ENCODE peak calls at places on chromosomes 7 and 10, in four cellular contexts. C, T, E and X are unnamed samples.

GRCh38 chr7:130021105-130021834 is 29.9 kb downstream of the ZC3HC1 start:
- DNase-seq in E (no peak), T (no peak), C (no peak), X (no peak)

GRCh38 chr7:83162402-83163256 is at the start of gene PCLO:
- DNase-seq in T (peak), C (no peak), E (peak), X (peak)

GRCh38 chr7:149286811-149287400 is 24.9 kb downstream of the ZNF783 start:
- DNase-seq in E (no peak), T (no peak), C (no peak), X (no peak)

GRCh38 chr7:28708458-28708951 is 249.6 kb downstream of the TRIL start:
- DNase-seq in C (no peak), E (no peak), T (peak), X (no peak)

GRCh38 chr7:39085590-39086049 is 107.9 kb downstream of the POU6F2 start:
- DNase-seq in T (peak), C (no peak), E (no peak), X (no peak)

GRCh38 chr10:87973635-87974034 is 110.2 kb downstream of the PTEN start:
- DNase-seq in E (no peak), C (no peak), T (no peak), X (no peak)

GRCh38 chr7:116180302-116180701 is 30.0 kb upstream of the TES start:
- DNase-seq in T (no peak), C (peak), E (peak), X (peak)

GRCh38 chr10:113047605-113047962 is 97.5 kb downstream of the TCF7L2 start:
- DNase-seq in C (no peak), T (no peak), E (no peak), X (no peak)

GRCh38 chr7:1738956-1739355 is 68.9 kb downstream of the ELFN1 start:
- DNase-seq in C (no peak), T (no peak), E (no peak), X (no peak)

GRCh38 chr7:141145630-141145982 is 71.7 kb downstream of the TMEM178B start:
- DNase-seq in E (no peak), T (no peak), C (no peak), X (no peak)

GRCh38 chr7:159092701-159093121 is 52.0 kb downstream of the VIPR2 start:
- DNase-seq in C (no peak), T (no peak), E (no peak), X (no peak)

GRCh38 chr7:2812831-2813230 is 31.3 kb downstream of the GNA12 start:
- DNase-seq in T (no peak), E (no peak), C (no peak), X (no peak)

GRCh38 chr10:43399911-43400310 is 9.1 kb downstream of the HNRNPF start:
- DNase-seq in T (no peak), C (no peak), E (no peak), X (no peak)

GRCh38 chr10:3350790-3351364 is 178.3 kb upstream of the PITRM1 start:
- DNase-seq in C (no peak), T (no peak), E (no peak), X (no peak)

GRCh38 chr7:148191391-148192076 is 399.0 kb upstream of the C7orf33 start:
- DNase-seq in T (no peak), C (no peak), E (no peak), X (no peak)

GRCh38 chr10:115774721-115775120 is 498.3 kb downstream of the GFRA1 start:
- DNase-seq in C (no peak), T (no peak), E (no peak), X (no peak)

GRCh38 chr7:2217716-2218443 is 14.9 kb downstream of the MAD1L1 start:
- DNase-seq in C (no peak), E (no peak), T (no peak), X (no peak)

GRCh38 chr10:125037145-125037544 is 95.2 kb downstream of the ZRANB1 start:
- DNase-seq in T (no peak), C (no peak), E (peak), X (peak)

GRCh38 chr10:62258926-62259325 is 9.7 kb downstream of the RTKN2 start:
- DNase-seq in T (no peak), E (no peak), C (no peak), X (no peak)

GRCh38 chr10:37821237-37821636 is 36.2 kb downstream of the ZNF248 start:
- DNase-seq in C (no peak), T (no peak), E (peak), X (no peak)

GRCh38 chr10:5736591-5736990 is 52.0 kb downstream of the TASOR2 start:
- DNase-seq in E (no peak), C (no peak), T (no peak), X (no peak)

GRCh38 chr7:28759373-28760013 is 198.6 kb downstream of the TRIL start:
- DNase-seq in T (no peak), C (no peak), E (no peak), X (no peak)

GRCh38 chr10:114956466-114956865 is 18.5 kb downstream of the TRUB1 start:
- DNase-seq in C (no peak), T (no peak), E (no peak), X (no peak)

GRCh38 chr10:78038105-78038504 is 4.4 kb downstream of the RPS24 start:
- DNase-seq in T (no peak), E (no peak), C (no peak), X (no peak)

DNA sequence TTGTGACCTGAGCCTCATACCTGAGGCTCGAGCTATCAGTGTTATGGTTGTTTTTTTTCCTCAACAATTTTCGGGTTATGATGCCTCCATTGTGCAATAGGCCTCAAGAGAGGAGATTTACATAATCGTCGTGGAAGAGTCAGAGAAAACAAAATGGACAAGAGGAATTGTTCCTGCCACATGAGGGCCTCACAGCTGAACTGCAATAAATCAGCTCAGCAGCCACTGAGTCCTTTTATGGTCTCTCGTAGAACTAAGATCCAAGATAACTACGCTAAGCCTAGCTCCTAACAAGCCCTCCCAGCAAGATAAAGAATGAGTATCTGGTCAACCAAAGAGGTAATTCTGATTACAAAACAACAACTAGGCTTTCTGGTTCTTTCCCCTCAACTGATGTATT is 336.8 kb downstream of the WDR11 start:
- DNase-seq in T (no peak), E (no peak), C (no peak), X (no peak)
- TF ChIP-seq HMGXB4 in T (no peak), E (no peak), C (no peak), X (no peak)

DNA sequence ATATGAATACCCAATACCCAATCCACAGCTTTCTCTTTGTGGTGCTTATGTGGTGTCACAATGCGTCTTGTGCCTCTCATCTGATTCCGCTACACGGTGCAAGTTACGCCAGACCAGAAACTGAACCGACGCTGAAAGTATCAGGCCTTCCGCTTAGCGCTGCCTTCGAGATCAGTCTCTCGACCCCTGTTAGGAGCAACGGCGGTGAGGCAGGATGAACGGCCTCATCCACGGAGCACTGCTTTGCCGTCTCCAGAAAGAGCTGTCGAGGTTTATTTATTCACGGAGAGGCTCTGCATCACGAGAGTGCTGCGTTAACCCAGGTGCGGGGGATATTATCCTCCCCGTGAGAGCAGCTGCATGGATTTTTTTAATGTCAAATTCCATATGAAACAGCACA is 464.3 kb downstream of the DNAJB6 start:
- DNase-seq in T (no peak), C (no peak), E (no peak), X (no peak)
- TF ChIP-seq HMGXB4 in T (no peak), C (no peak), E (no peak), X (no peak)

GRCh38 chr7:125030756-125031387 is 101.2 kb upstream of the POT1 start:
- DNase-seq in E (no peak), C (no peak), T (no peak), X (no peak)

GRCh38 chr7:125033506-125033905 is 103.9 kb upstream of the POT1 start:
- DNase-seq in E (no peak), T (peak), C (peak), X (peak)

GRCh38 chr7:125032943-125033342 is 103.3 kb upstream of the POT1 start:
- DNase-seq in E (no peak), T (no peak), C (no peak), X (no peak)
- TF ChIP-seq HMGXB4 in E (no peak), T (no peak), C (no peak), X (no peak)

GRCh38 chr7:151663382-151664100 is 143.8 kb upstream of the RHEB start:
- DNase-seq in T (no peak), E (no peak), C (no peak), X (no peak)

GRCh38 chr7:151664268-151664667 is 144.6 kb upstream of the RHEB start:
- DNase-seq in T (no peak), E (no peak), C (no peak), X (no peak)

GRCh38 chr7:151662291-151662690 is 142.6 kb upstream of the RHEB start:
- DNase-seq in T (no peak), E (no peak), C (no peak), X (no peak)

GRCh38 chr7:151666886-151667285 is 147.2 kb upstream of the RHEB start:
- DNase-seq in C (no peak), E (no peak), T (no peak), X (no peak)

GRCh38 chr7:151665363-151665762 is 145.7 kb upstream of the RHEB start:
- DNase-seq in E (no peak), C (no peak), T (no peak), X (no peak)
- TF ChIP-seq HMGXB4 in E (no peak), C (no peak), T (no peak), X (no peak)